ENCODE peak calls at places on chromosomes 6 and 20, in four cellular contexts. One of them, this sample, is unnamed.
A peak's percentile ranks its signal among the peaks of the same experiment; 100 is the strongest.

GRCh38 chr20:16539280-16539679 is 34.0 kb downstream of the KIF16B start:
- DNase-seq in spleen: no peak
- DNase-seq in GM12878: no peak
- DNase-seq in body of pancreas: no peak
- DNase-seq in this sample: no peak

GRCh38 chr20:11101243-11101642 is 427.4 kb upstream of the JAG1 start:
- DNase-seq in spleen: no peak
- DNase-seq in GM12878: no peak
- DNase-seq in body of pancreas: no peak
- DNase-seq in this sample: no peak

GRCh38 chr6:152070556-152070955 is 263.1 kb downstream of the ESR1 start:
- DNase-seq in spleen: no peak
- DNase-seq in GM12878: no peak
- DNase-seq in body of pancreas: no peak
- DNase-seq in this sample: no peak

GRCh38 chr6:157453978-157454377 is 73.0 kb downstream of the ZDHHC14 start:
- DNase-seq in spleen: no peak
- DNase-seq in GM12878: no peak
- DNase-seq in body of pancreas: no peak
- DNase-seq in this sample: no peak

GRCh38 chr20:35515949-35516645 is 13.4 kb downstream of the C20orf173 start:
- DNase-seq in spleen: no peak
- DNase-seq in GM12878: no peak
- DNase-seq in body of pancreas: no peak
- DNase-seq in this sample: no peak

GRCh38 chr6:37731888-37732287 is 34.2 kb upstream of the MDGA1 start:
- DNase-seq in spleen: no peak
- DNase-seq in GM12878: peak; percentile 39
- DNase-seq in body of pancreas: no peak
- DNase-seq in this sample: no peak

GRCh38 chr20:34260208-34260942 is 19.2 kb downstream of the ASIP start:
- DNase-seq in spleen: no peak
- DNase-seq in GM12878: no peak
- DNase-seq in body of pancreas: no peak
- DNase-seq in this sample: no peak

GRCh38 chr6:138795809-138796469 is at the start of gene ECT2L:
- DNase-seq in spleen: peak; percentile 86
- DNase-seq in GM12878: no peak
- DNase-seq in body of pancreas: peak; percentile 35
- DNase-seq in this sample: peak; percentile 47

GRCh38 chr20:6029538-6029937 is 24.3 kb downstream of the LRRN4 start:
- DNase-seq in spleen: no peak
- DNase-seq in GM12878: no peak
- DNase-seq in body of pancreas: no peak
- DNase-seq in this sample: no peak

GRCh38 chr20:58987790-58988564 is 6.9 kb downstream of the NELFCD start:
- DNase-seq in spleen: peak; percentile 55
- DNase-seq in GM12878: no peak
- DNase-seq in body of pancreas: no peak
- DNase-seq in this sample: no peak

GRCh38 chr20:22581437-22582385 is 2.7 kb downstream of the FOXA2 start:
- DNase-seq in spleen: no peak
- DNase-seq in GM12878: no peak
- DNase-seq in body of pancreas: peak; percentile 49
- DNase-seq in this sample: no peak

GRCh38 chr6:134938896-134939295 is 11.0 kb downstream of the ALDH8A1 start:
- DNase-seq in spleen: no peak
- DNase-seq in GM12878: peak; percentile 13
- DNase-seq in body of pancreas: no peak
- DNase-seq in this sample: no peak

GRCh38 chr20:48794360-48794759 is 33.4 kb downstream of the PREX1 start:
- DNase-seq in spleen: peak; percentile 71
- DNase-seq in GM12878: no peak
- DNase-seq in body of pancreas: no peak
- DNase-seq in this sample: no peak

GRCh38 chr20:59063358-59064213 is 21.0 kb upstream of the PRELID3B start:
- DNase-seq in spleen: no peak
- DNase-seq in GM12878: no peak
- DNase-seq in body of pancreas: no peak
- DNase-seq in this sample: no peak

GRCh38 chr6:39908838-39909583 is 25.3 kb downstream of the MOCS1 start:
- DNase-seq in spleen: no peak
- DNase-seq in GM12878: no peak
- DNase-seq in body of pancreas: no peak
- DNase-seq in this sample: no peak

GRCh38 chr20:3734111-3734843 is 1.8 kb downstream of the HSPA12B start:
- DNase-seq in spleen: peak; percentile 73
- DNase-seq in GM12878: no peak
- DNase-seq in body of pancreas: no peak
- DNase-seq in this sample: peak; percentile 43

GRCh38 chr20:64244281-64244805 is 11.2 kb upstream of the PCMTD2 start:
- DNase-seq in spleen: peak; percentile 55
- DNase-seq in GM12878: no peak
- DNase-seq in body of pancreas: no peak
- DNase-seq in this sample: no peak

GRCh38 chr6:16582437-16583150 is 178.7 kb downstream of the ATXN1 start:
- DNase-seq in spleen: no peak
- DNase-seq in GM12878: no peak
- DNase-seq in body of pancreas: no peak
- DNase-seq in this sample: no peak

GRCh38 chr6:25447570-25447929 is 168.4 kb downstream of the CARMIL1 start:
- DNase-seq in spleen: no peak
- DNase-seq in GM12878: no peak
- DNase-seq in body of pancreas: no peak
- DNase-seq in this sample: no peak

GRCh38 chr20:17315491-17316231 is 88.8 kb downstream of the PCSK2 start:
- DNase-seq in spleen: no peak
- DNase-seq in GM12878: no peak
- DNase-seq in body of pancreas: peak; percentile 19
- DNase-seq in this sample: no peak

GRCh38 chr6:90663873-90664272 is 77.0 kb upstream of the MAP3K7 start:
- DNase-seq in spleen: no peak
- DNase-seq in GM12878: no peak
- DNase-seq in body of pancreas: no peak
- DNase-seq in this sample: no peak

GRCh38 chr6:143164565-143165105 is 103.9 kb downstream of the AIG1 start:
- DNase-seq in spleen: no peak
- DNase-seq in GM12878: no peak
- DNase-seq in body of pancreas: no peak
- DNase-seq in this sample: no peak

GRCh38 chr6:160931378-160932343 is 59.9 kb upstream of the MAP3K4 start:
- DNase-seq in spleen: no peak
- DNase-seq in GM12878: no peak
- DNase-seq in body of pancreas: peak; percentile 17
- DNase-seq in this sample: peak; percentile 18

GRCh38 chr6:70813885-70814284 is 143.0 kb downstream of the B3GAT2 start:
- DNase-seq in spleen: no peak
- DNase-seq in GM12878: no peak
- DNase-seq in body of pancreas: no peak
- DNase-seq in this sample: no peak

GRCh38 chr6:16136536-16137450 is 7.9 kb downstream of the MYLIP start:
- DNase-seq in spleen: no peak
- DNase-seq in GM12878: no peak
- DNase-seq in body of pancreas: no peak
- DNase-seq in this sample: no peak

GRCh38 chr6:52233975-52234823 is 10.1 kb downstream of the IL17F start:
- DNase-seq in spleen: no peak
- DNase-seq in GM12878: no peak
- DNase-seq in body of pancreas: peak; percentile 51
- DNase-seq in this sample: peak; percentile 60

GRCh38 chr6:490251-491037 is 98.9 kb downstream of the IRF4 start:
- DNase-seq in spleen: no peak
- DNase-seq in GM12878: peak; percentile 39
- DNase-seq in body of pancreas: no peak
- DNase-seq in this sample: no peak

GRCh38 chr20:57911512-57912226 is 201.9 kb upstream of the PMEPA1 start:
- DNase-seq in spleen: no peak
- DNase-seq in GM12878: no peak
- DNase-seq in body of pancreas: no peak
- DNase-seq in this sample: no peak

GRCh38 chr6:87483929-87484328 is 11.2 kb downstream of the SLC35A1 start:
- DNase-seq in spleen: no peak
- DNase-seq in GM12878: no peak
- DNase-seq in body of pancreas: no peak
- DNase-seq in this sample: no peak

DNA sequence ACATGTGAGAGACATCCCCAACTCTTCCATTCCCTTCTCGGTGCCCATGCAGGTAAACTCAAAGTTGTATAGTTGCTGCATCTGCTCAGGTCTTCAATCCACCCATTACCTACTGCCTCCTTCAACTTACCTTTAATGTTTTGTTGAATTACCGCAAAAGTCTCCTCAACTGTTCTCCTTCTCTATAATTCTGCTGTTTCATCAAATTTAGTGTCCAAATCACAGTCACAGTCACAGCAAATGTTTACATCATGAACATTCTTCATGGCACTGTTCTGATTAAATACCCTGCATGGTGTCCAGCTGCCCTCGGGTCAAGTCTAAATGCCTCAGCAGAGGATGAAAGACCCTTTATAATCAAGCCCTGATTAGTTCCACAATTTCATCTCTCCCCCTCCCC is 130.1 kb downstream of the IPCEF1 start:
- DNase-seq in spleen: no peak
- DNase-seq in GM12878: no peak
- DNase-seq in body of pancreas: no peak
- DNase-seq in this sample: no peak
- H3K4me3 ChIP-seq in spleen: no peak overlapping the region
- H3K4me3 ChIP-seq in GM12878: no peak overlapping the region
- H3K4me3 ChIP-seq in body of pancreas: no peak overlapping the region
- H3K4me3 ChIP-seq in this sample: no peak overlapping the region

DNA sequence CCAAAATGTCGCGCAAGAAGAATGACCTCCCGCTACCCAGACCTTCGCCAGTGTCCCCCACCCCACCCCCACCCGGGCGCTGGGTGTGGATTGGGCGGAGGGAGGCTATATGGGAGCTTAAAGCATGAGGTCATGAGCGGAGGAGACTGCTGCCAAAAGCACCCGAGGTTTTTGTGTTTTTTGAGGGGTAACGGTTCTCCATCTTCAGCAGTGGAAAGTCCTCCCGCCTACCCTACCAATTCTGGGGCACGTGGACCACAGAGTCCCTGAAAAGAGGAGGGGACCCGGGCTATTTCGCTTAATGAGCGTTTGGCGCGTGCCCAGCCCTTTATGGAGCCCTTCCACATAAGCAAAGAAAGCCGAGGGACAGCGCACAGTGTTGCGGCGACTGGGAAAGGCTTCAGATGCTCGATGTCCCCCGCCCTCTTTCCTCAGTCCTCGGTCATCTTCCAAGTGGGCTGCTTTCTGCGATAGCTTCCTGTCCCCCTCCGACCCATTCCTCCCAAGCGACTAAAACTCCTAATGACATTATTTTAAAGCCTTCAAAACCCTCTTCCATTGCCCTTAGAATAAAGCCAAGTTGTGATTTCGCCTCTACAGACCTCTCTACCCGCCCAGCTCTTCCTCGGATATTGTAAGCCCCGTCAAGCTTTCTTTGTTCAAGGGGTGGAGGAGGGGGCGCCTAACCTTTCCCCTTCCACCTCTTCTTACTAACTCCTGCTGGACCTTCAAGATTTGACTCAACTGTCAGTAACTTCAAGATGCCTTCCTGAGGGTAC is 2.1 kb upstream of the TRERF1 start:
- DNase-seq in spleen: no peak
- DNase-seq in GM12878: no peak
- DNase-seq in body of pancreas: peak; percentile 44
- DNase-seq in this sample: peak; percentile 77
- TF ChIP-seq POLR2A in spleen: no peak
- TF ChIP-seq POLR2A in GM12878: no peak
- TF ChIP-seq POLR2A in body of pancreas: no peak
- TF ChIP-seq POLR2A in this sample: no peak

GRCh38 chr6:10386260-10386659 is 28.6 kb downstream of the TFAP2A start:
- DNase-seq in spleen: no peak
- DNase-seq in GM12878: no peak
- DNase-seq in body of pancreas: no peak
- DNase-seq in this sample: no peak
- H3K4me1 ChIP-seq in spleen: peaks cover 25% of the 10 kb centered on the region
- H3K4me1 ChIP-seq in GM12878: no peaks in the 10 kb centered on the region
- H3K4me1 ChIP-seq in body of pancreas: peaks cover 13% of the 10 kb centered on the region
- H3K4me1 ChIP-seq in this sample: no peaks in the 10 kb centered on the region

DNA sequence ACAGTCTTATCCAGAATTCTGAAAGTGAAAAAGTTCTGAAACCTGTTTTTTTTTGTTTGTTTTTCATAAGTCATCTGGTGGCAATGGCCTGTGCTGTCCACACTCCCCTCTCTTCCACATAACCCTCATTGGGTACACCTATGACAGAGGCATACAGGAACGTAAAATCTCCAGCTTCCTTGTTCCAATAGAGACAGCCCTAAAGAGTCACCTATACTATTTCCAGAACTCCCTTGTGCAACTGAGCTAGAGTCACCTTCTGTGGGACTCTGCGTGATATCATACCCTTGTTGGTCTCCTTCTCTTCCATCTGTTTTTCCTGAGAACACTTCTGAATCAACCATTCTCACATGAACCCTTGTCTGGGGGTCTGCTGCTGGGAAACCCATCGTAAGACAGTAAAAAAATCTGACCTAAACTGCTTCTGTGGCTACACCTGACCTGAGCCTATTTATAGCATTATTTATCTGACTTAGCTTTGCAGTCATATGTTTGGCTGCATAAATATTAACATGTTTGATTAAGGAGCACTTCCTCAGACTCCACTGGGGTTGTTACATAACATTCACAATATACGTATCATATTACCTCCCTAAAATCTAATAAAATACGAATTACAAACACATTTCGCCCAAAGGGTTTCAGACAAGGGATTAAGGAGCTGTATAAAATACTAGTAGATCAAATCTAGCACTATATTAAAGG is 151.9 kb downstream of the PTPRT start:
- DNase-seq in spleen: no peak
- DNase-seq in GM12878: no peak
- DNase-seq in body of pancreas: no peak
- DNase-seq in this sample: no peak
- H3K4me3 ChIP-seq in spleen: no peak overlapping the region
- H3K4me3 ChIP-seq in GM12878: no peak overlapping the region
- H3K4me3 ChIP-seq in body of pancreas: no peak overlapping the region
- H3K4me3 ChIP-seq in this sample: no peak overlapping the region